ENCODE peak calls at places on chromosomes 3 and 15, in four cellular contexts. B is AG04449, G is bronchial epithelial cell, N is fibroblast of lung. D is an unnamed sample.

GRCh38 chr15:87764461-87765236 is 491.9 kb downstream of the NTRK3 start:
- DNase-seq in B (peak), G (peak), N (peak), D (no peak)

GRCh38 chr3:175457301-175457700 is 598.2 kb downstream of the NAALADL2 start:
- DNase-seq in B (no peak), G (no peak), N (no peak), D (no peak)

GRCh38 chr3:81097894-81098293 is 663.6 kb downstream of the GBE1 start:
- DNase-seq in B (no peak), G (no peak), N (no peak), D (no peak)

GRCh38 chr3:157059661-157060060 is 100.3 kb downstream of the CCNL1 start:
- DNase-seq in B (no peak), G (no peak), N (no peak), D (no peak)

GRCh38 chr3:10391391-10391790 is 70.5 kb upstream of the SEC13 start:
- DNase-seq in B (no peak), G (no peak), N (no peak), D (no peak)

GRCh38 chr15:78536134-78536533 is 4.1 kb upstream of the PSMA4 start:
- DNase-seq in B (no peak), G (no peak), N (peak), D (no peak)

GRCh38 chr3:108589998-108590323 is 439 bp downstream of the DZIP3 start:
- DNase-seq in B (no peak), G (no peak), N (no peak), D (no peak)

GRCh38 chr3:82978368-82978767 is 1216.9 kb upstream of the GBE1 start:
- DNase-seq in B (no peak), G (no peak), N (no peak), D (no peak)

GRCh38 chr3:9036327-9037112 is 73.2 kb upstream of the RAD18 start:
- DNase-seq in B (no peak), G (no peak), N (peak), D (no peak)

GRCh38 chr3:106215047-106215446 is 346.2 kb upstream of the CBLB start:
- DNase-seq in B (no peak), G (no peak), N (peak), D (no peak)

GRCh38 chr15:60859996-60860494 is 369.1 kb downstream of the RORA start:
- DNase-seq in B (peak), G (peak), N (peak), D (peak)

GRCh38 chr3:32667072-32667582 is 17.9 kb upstream of the CNOT10 start:
- DNase-seq in B (no peak), G (peak), N (no peak), D (no peak)

GRCh38 chr3:45110185-45110833 is 35.9 kb downstream of the CDCP1 start:
- DNase-seq in B (no peak), G (no peak), N (no peak), D (no peak)
- H3K4me3 ChIP-seq in B (no peak), G (no peak), N (no peak), D (no peak)

GRCh38 chr3:120681506-120682038 is 467 bp downstream of the HGD start:
- DNase-seq in B (no peak), G (no peak), N (no peak), D (no peak)

GRCh38 chr3:120680193-120680894 is 1.7 kb downstream of the HGD start:
- DNase-seq in B (no peak), G (no peak), N (no peak), D (no peak)

GRCh38 chr3:120678331-120678845 is 3.7 kb downstream of the HGD start:
- DNase-seq in B (peak), G (peak), N (peak), D (peak)

GRCh38 chr3:120681018-120681417 is 1.0 kb downstream of the HGD start:
- DNase-seq in B (no peak), G (no peak), N (no peak), D (no peak)

GRCh38 chr3:120678984-120679383 is 3.1 kb downstream of the HGD start:
- DNase-seq in B (no peak), G (no peak), N (peak), D (no peak)
- H3K4me3 ChIP-seq in B (no peak), G (no peak), N (peak), D (no peak)

DNA sequence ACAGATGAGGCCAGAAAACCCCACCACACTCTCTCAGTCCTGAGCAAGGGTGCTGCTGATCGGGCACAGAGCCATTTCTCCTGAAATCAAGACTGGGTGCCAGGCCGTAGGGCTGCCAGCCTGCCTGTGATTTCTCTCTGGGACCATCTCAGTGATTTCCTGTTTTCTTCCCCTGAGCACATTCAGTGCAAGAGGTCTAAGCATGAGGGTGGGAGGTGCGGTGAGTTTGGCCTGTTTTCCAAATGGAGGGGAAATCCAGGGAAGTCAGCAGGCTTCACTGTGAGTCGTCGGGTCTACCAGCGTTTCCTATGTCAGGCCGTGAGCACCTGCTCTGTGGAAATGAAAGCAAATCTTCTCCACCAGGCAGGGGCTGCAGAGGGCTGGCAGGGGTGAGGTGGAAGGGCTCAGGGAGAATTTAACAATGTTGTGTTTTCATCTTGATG is 82.3 kb downstream of the ST6GAL1 start:
- DNase-seq in B (no peak), G (no peak), N (peak), D (no peak)
- H3K4me3 ChIP-seq in B (no peak), G (no peak), N (no peak), D (no peak)

GRCh38 chr3:50674349-50675178 is at the start of gene DOCK3:
- DNase-seq in B (no peak), G (peak), N (peak), D (no peak)
- H3K4me3 ChIP-seq in B (peak), G (peak), N (peak), D (peak)

DNA sequence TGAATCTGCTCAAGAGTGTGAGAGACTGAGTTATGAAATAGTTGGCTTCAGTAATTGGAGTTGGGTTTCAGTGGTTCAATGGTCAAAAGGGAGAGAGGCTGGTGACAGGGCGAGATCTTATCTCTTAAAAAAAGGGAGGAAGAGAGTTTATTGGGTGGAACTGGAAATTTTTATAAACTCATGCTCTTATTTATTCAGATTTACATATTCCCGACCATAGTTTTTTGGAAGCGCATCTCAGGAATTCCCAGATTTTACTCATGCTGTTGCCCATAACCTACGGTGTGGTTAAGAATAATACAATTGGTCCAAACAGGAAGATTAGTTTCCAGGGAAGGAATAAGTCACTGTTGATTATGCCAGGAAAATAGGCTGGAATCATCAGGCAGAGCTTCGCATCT is 41.4 kb downstream of the CD200 start:
- DNase-seq in B (no peak), G (no peak), N (peak), D (no peak)
- H3K4me3 ChIP-seq in B (no peak), G (no peak), N (no peak), D (no peak)

GRCh38 chr15:85533949-85534543 is 153.6 kb downstream of the AKAP13 start:
- DNase-seq in B (no peak), G (no peak), N (no peak), D (no peak)
- H3K4me3 ChIP-seq in B (no peak), G (no peak), N (no peak), D (no peak)

GRCh38 chr3:193742628-193743027 is 149.6 kb downstream of the OPA1 start:
- DNase-seq in B (no peak), G (no peak), N (no peak), D (no peak)
- H3K4me3 ChIP-seq in B (no peak), G (no peak), N (no peak), D (no peak)

DNA sequence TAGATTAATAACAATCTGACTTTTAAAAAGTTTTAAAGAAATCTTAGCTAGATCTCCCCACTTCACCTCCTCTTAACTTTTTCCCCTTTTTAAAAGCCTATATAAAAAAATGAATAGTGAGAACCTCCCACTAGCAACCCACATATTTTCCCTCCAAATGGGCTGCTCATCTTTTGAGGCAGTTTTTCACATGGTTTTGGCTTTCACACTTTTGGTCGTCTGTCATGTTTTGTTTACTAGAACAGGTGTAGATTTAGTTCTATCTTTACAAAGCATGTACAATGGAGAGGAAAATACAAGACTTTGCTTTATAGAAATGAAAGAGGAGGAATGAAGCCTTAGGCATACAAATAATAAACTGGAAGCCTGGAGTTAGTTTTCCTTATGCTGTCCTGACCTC is 126.7 kb upstream of the EOMES start:
- DNase-seq in B (no peak), G (no peak), N (no peak), D (no peak)
- H3K4me3 ChIP-seq in B (no peak), G (no peak), N (no peak), D (no peak)

DNA sequence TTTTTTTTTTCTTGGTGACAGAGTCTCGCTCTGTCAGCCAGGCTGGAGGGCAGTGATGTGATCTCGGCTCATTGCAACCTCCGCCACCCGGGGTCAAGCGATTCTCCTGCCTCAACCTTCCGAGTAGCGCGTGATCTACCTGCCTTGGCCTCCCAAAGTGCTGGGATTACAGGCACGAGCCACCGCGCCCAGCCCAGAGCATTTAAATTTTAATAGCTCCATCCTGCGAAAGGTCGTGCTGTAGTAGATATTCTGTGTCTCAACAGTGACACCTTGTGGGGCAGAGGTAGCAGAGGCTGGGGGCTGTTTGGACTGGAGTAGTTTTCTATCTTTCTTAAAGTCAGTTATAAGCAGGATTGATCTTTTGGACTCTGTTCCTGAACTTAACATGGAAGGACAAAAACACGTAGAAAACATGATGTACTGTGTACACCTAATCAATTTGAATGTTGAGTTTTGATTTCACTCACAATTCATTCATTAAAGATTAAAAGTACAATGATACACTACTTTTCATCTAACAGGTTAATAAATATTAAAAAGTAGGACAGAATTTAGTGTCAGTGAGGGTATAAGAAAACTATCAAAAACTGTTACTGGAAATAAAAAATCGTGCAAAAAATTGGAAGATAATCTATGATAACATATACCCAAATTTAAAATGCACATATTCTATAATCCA is 11.0 kb upstream of the PDCD6IP start:
- DNase-seq in B (peak), G (peak), N (peak), D (no peak)
- H3K4me3 ChIP-seq in B (peak), G (no peak), N (peak), D (peak)

GRCh38 chr3:52024765-52025452 is 29.2 kb upstream of the RPL29 start:
- DNase-seq in B (no peak), G (no peak), N (no peak), D (no peak)

GRCh38 chr3:52022323-52023100 is 26.8 kb upstream of the RPL29 start:
- DNase-seq in B (no peak), G (no peak), N (peak), D (no peak)

GRCh38 chr3:52025453-52025852 is 29.8 kb upstream of the RPL29 start:
- DNase-seq in B (no peak), G (no peak), N (no peak), D (no peak)

GRCh38 chr3:52023101-52023770 is 27.5 kb upstream of the RPL29 start:
- DNase-seq in B (no peak), G (no peak), N (no peak), D (no peak)

DNA sequence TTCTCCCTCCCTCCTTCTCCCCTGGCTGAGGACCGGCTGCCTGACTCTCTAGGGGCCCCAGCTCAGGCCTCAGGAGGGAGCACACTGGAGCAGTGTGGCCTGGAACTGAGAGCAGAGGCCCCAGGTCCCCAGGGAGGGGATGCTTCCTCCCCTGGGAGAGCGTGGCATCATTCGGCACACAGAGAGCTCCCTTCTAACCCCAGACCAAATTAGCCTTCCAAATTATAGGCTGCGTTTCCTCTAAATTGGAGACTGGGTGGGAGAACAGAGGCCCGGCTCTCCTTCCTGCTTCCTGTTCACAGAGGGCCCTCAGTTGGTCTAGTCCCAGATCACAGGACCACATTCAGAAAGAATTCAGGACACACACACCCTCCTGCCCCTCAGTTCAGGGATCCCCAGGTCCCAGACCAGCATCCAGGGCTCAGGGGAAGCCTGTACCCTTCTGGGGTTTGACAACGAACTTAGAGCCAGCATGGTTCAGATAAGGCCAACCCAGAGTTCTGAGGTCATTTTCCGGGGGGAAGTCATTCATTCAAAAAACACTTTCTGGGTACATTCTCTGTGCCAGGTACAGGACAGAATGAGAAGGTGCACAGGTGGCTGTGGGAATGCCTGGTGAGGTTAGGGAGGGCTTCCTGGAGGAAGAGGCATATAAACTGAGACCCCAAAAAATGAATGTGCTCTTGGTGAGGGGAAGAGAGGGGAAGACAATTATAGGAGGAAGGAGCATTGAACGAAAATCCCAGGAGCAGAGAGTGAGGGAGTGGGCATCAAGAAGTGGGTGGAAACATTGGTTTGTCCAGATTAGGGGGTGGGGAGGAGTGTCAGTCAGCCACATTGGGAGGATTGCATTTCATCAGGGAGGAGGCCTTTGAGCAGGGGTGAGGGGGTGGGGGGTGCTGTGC is 28.4 kb upstream of the RPL29 start:
- DNase-seq in B (no peak), G (no peak), N (no peak), D (no peak)
- H3K4me3 ChIP-seq in B (no peak), G (no peak), N (no peak), D (no peak)